ENCODE peak calls at places on chromosomes 3 and 15, in eight cellular contexts. A is fibroblast of lung; V is cardiac muscle cell; E is mesendoderm; O is naive thymus-derived CD4-positive, alpha-beta T cell; P is coronary artery; L is tibial artery; N is dorsolateral prefrontal cortex. T is an unnamed sample.

GRCh38 chr3:87132801-87133200 is 94.3 kb upstream of the CHMP2B start:
- DNase-seq in A (peak; percentile 28), V (peak; percentile 16), E (no peak), O (no peak), P (no peak), L (no peak), N (no peak), T (no peak)

GRCh38 chr3:195254454-195255175 is 16.3 kb downstream of the XXYLT1 start:
- DNase-seq in A (no peak), V (no peak), E (no peak), O (no peak), P (no peak), L (no peak), N (no peak), T (peak; percentile 24)

GRCh38 chr3:29171583-29171990 is 109.3 kb upstream of the RBMS3 start:
- DNase-seq in A (peak; percentile 66), V (peak; percentile 59), E (no peak), O (peak; percentile 34), P (no peak), L (no peak), N (no peak), T (no peak)

GRCh38 chr15:89363133-89363532 is 28.5 kb upstream of the POLG start:
- DNase-seq in A (no peak), V (no peak), E (no peak), O (no peak), P (no peak), L (no peak), N (no peak), T (no peak)

GRCh38 chr3:23017800-23018199 is 185.3 kb upstream of the UBE2E2 start:
- DNase-seq in A (no peak), V (peak; percentile 49), E (no peak), O (no peak), P (no peak), L (no peak), N (no peak), T (peak; percentile 92)

GRCh38 chr3:72462611-72463011 is 385.6 kb downstream of the SHQ1 start:
- DNase-seq in A (no peak), V (peak; percentile 27), E (no peak), O (no peak), P (no peak), L (no peak), N (no peak), T (no peak)

GRCh38 chr15:29698030-29698701 is 124.1 kb downstream of the TJP1 start:
- DNase-seq in A (peak; percentile 50), V (peak; percentile 19), E (peak; percentile 39), O (no peak), P (no peak), L (no peak), N (no peak), T (no peak)

GRCh38 chr3:129936757-129937156 is 37.8 kb upstream of the TRH start:
- DNase-seq in A (peak; percentile 50), V (peak; percentile 70), E (no peak), O (peak; percentile 34), P (no peak), L (no peak), N (no peak), T (peak; percentile 26)

GRCh38 chr15:78110916-78111475 is 18.6 kb downstream of the SH2D7 start:
- DNase-seq in A (no peak), V (no peak), E (no peak), O (no peak), P (no peak), L (no peak), N (no peak), T (no peak)

GRCh38 chr15:42107483-42107882 is 13.1 kb upstream of the PLA2G4D start:
- DNase-seq in A (no peak), V (no peak), E (no peak), O (no peak), P (no peak), L (no peak), N (no peak), T (no peak)

GRCh38 chr3:125602752-125603649 is 7.7 kb upstream of the OSBPL11 start:
- DNase-seq in A (peak; percentile 57), V (peak; percentile 65), E (no peak), O (no peak), P (no peak), L (no peak), N (no peak), T (peak; percentile 73)

GRCh38 chr15:40549894-40550293 is 14.9 kb downstream of the CCDC32 start:
- DNase-seq in A (no peak), V (no peak), E (no peak), O (no peak), P (no peak), L (no peak), N (no peak), T (no peak)

GRCh38 chr3:118332699-118333098 is 701.9 kb downstream of the IGSF11 start:
- DNase-seq in A (no peak), V (no peak), E (no peak), O (no peak), P (no peak), L (no peak), N (no peak), T (no peak)

GRCh38 chr3:54447427-54447826 is 325.1 kb downstream of the CACNA2D3 start:
- DNase-seq in A (no peak), V (no peak), E (no peak), O (no peak), P (no peak), L (no peak), N (no peak), T (no peak)

GRCh38 chr3:100810671-100811070 is 101.4 kb downstream of the TFG start:
- DNase-seq in A (peak; percentile 70), V (peak; percentile 52), E (no peak), O (no peak), P (no peak), L (no peak), N (no peak), T (no peak)

GRCh38 chr3:134094491-134094890 is 64.8 kb upstream of the SLCO2A1 start:
- DNase-seq in A (peak; percentile 42), V (peak; percentile 56), E (no peak), O (no peak), P (no peak), L (no peak), N (no peak), T (no peak)

GRCh38 chr3:69368129-69368741 is 17.7 kb downstream of the FRMD4B start:
- DNase-seq in A (no peak), V (peak; percentile 22), E (no peak), O (no peak), P (no peak), L (no peak), N (no peak), T (no peak)

GRCh38 chr15:63708141-63708772 is 111.1 kb downstream of the FBXL22 start:
- DNase-seq in A (no peak), V (peak; percentile 70), E (no peak), O (peak; percentile 67), P (no peak), L (no peak), N (no peak), T (no peak)
- H3K4me3 ChIP-seq in A (no peak overlapping the region), V (no peak overlapping the region), E (no peak overlapping the region), O (no peak overlapping the region), P (no peak overlapping the region), L (no peak overlapping the region), N (no peak overlapping the region), T (no peak overlapping the region)

GRCh38 chr3:139758654-139759291 is 81.0 kb upstream of the NMNAT3 start:
- DNase-seq in A (no peak), V (peak; percentile 58), E (peak; percentile 92), O (no peak), P (no peak), L (no peak), N (no peak), T (no peak)

GRCh38 chr3:139756529-139757103 is 78.8 kb upstream of the NMNAT3 start:
- DNase-seq in A (no peak), V (no peak), E (no peak), O (no peak), P (no peak), L (no peak), N (no peak), T (no peak)

GRCh38 chr3:139762307-139762706 is 84.5 kb upstream of the NMNAT3 start:
- DNase-seq in A (no peak), V (no peak), E (no peak), O (no peak), P (no peak), L (no peak), N (no peak), T (no peak)

GRCh38 chr3:139757448-139758030 is 79.8 kb upstream of the NMNAT3 start:
- DNase-seq in A (no peak), V (no peak), E (peak; percentile 29), O (no peak), P (no peak), L (no peak), N (no peak), T (no peak)

GRCh38 chr3:139759470-139759869 is 81.7 kb upstream of the NMNAT3 start:
- DNase-seq in A (no peak), V (peak; percentile 28), E (no peak), O (no peak), P (no peak), L (no peak), N (no peak), T (no peak)
- H3K27ac ChIP-seq in A (no peak overlapping the region), V (peak overlapping the region; percentile 85), E (no peak overlapping the region), O (no peak overlapping the region), P (no peak overlapping the region), L (no peak overlapping the region), N (no peak overlapping the region), T (no peak overlapping the region)

DNA sequence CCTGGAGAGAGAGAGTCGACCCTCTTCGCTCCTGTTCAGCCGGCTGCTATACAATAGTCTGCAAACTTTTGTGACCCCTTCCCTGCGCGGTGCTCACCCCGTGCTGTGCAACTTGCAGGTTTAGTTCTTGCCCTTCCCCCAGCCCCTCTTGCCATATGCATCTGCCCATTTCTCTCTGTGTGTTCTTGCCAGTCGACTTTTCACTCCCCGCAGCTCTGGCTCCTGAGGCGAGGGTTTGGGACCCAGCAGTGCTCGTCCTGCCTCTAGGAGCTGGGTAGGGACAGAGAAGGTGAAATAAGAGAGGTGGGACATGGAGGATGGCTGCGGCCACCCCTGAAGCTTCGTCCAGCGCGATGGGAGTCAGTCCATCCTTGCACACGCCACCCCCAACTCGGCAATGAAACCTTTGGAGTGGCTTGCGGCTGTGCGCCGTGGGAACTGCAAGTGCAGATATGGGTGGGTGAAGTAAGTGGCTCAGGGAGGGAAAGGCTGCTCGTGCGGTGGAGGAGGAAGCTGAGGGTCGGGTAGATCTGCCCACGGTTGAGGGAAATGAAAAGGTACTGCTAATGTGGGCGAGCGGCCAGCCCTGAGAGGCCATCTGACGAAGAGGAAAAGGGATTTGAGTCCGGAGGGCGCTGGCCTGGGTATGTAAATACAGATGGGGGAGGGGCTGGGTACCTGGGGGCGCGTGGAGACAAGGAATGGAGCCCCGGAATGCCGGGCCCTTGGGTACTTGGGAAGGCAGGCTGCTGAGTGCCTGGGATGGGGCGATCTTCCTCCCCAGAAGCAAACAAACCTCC is 1.0 kb downstream of the LRRC3B start:
- DNase-seq in A (no peak), V (no peak), E (peak; percentile 31), O (no peak), P (no peak), L (no peak), N (peak; percentile 58), T (no peak)
- H3K4me3 ChIP-seq in A (no peak overlapping the region), V (peak overlapping the region; percentile 44), E (peak overlapping the region; percentile 58), O (no peak overlapping the region), P (peak overlapping the region; percentile 62), L (peak overlapping the region; percentile 42), N (peak overlapping the region; percentile 43), T (no peak overlapping the region)

DNA sequence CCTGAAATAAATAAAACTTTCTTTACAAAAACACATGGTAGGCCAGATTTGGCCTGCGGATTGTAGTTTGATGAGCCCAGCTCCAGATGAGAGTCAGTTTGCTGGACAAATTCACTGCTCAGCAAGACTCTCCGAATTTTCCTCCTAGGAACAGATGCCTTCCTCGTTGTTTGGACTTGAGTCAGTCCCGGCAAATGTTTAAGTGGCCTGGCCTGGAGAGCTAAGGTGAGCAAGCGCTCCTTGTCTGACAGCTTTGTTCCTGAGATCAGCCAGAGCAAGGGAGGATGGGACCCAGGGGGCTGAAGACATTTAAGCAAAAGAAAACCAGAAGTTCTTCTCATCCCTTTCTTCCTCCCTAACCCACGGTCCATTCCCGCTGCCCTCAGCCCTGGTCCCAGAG is 40.2 kb downstream of the POLR2M start:
- DNase-seq in A (no peak), V (no peak), E (no peak), O (no peak), P (no peak), L (no peak), N (no peak), T (no peak)
- H3K27ac ChIP-seq in A (no peak overlapping the region), V (no peak overlapping the region), E (no peak overlapping the region), O (no peak overlapping the region), P (no peak overlapping the region), L (no peak overlapping the region), N (no peak overlapping the region), T (no peak overlapping the region)